ENCODE peak calls at places on chromosome 3, in eight cellular contexts. One of them, this sample, is unnamed.

GRCh38 chr3:146577662-146578061 is 27.5 kb downstream of the PLSCR5 start:
- DNase-seq in NB4: peak; percentile 52
- DNase-seq in stomach: no peak
- DNase-seq in IMR-90: peak; percentile 73
- DNase-seq in heart left ventricle: no peak
- DNase-seq in GM12891: no peak
- DNase-seq in A549: no peak
- DNase-seq in suprapubic skin: no peak
- DNase-seq in this sample: no peak

GRCh38 chr3:119360736-119361462 is 66.7 kb downstream of the ARHGAP31 start:
- DNase-seq in NB4: no peak
- DNase-seq in stomach: no peak
- DNase-seq in IMR-90: no peak
- DNase-seq in heart left ventricle: no peak
- DNase-seq in GM12891: no peak
- DNase-seq in A549: no peak
- DNase-seq in suprapubic skin: no peak
- DNase-seq in this sample: no peak

GRCh38 chr3:81170298-81170697 is 591.1 kb downstream of the GBE1 start:
- DNase-seq in NB4: no peak
- DNase-seq in stomach: no peak
- DNase-seq in IMR-90: no peak
- DNase-seq in heart left ventricle: no peak
- DNase-seq in GM12891: no peak
- DNase-seq in A549: no peak
- DNase-seq in suprapubic skin: no peak
- DNase-seq in this sample: no peak

GRCh38 chr3:137509354-137510045 is 254.6 kb upstream of the SOX14 start:
- DNase-seq in NB4: no peak
- DNase-seq in stomach: no peak
- DNase-seq in IMR-90: no peak
- DNase-seq in heart left ventricle: no peak
- DNase-seq in GM12891: no peak
- DNase-seq in A549: no peak
- DNase-seq in suprapubic skin: no peak
- DNase-seq in this sample: no peak

GRCh38 chr3:13400114-13400696 is 19.9 kb downstream of the NUP210 start:
- DNase-seq in NB4: no peak
- DNase-seq in stomach: no peak
- DNase-seq in IMR-90: no peak
- DNase-seq in heart left ventricle: no peak
- DNase-seq in GM12891: no peak
- DNase-seq in A549: no peak
- DNase-seq in suprapubic skin: no peak
- DNase-seq in this sample: no peak

GRCh38 chr3:128942161-128942952 is 51.5 kb downstream of the CFAP92 start:
- DNase-seq in NB4: no peak
- DNase-seq in stomach: no peak
- DNase-seq in IMR-90: no peak
- DNase-seq in heart left ventricle: no peak
- DNase-seq in GM12891: no peak
- DNase-seq in A549: no peak
- DNase-seq in suprapubic skin: peak; percentile 63
- DNase-seq in this sample: peak; percentile 82

GRCh38 chr3:131350506-131350905 is 31.1 kb upstream of the NUDT16 start:
- DNase-seq in NB4: no peak
- DNase-seq in stomach: no peak
- DNase-seq in IMR-90: peak; percentile 22
- DNase-seq in heart left ventricle: no peak
- DNase-seq in GM12891: no peak
- DNase-seq in A549: peak; percentile 14
- DNase-seq in suprapubic skin: no peak
- DNase-seq in this sample: no peak

GRCh38 chr3:114709102-114709501 is 415.3 kb downstream of the TIGIT start:
- DNase-seq in NB4: peak; percentile 13
- DNase-seq in stomach: no peak
- DNase-seq in IMR-90: peak; percentile 72
- DNase-seq in heart left ventricle: no peak
- DNase-seq in GM12891: no peak
- DNase-seq in A549: no peak
- DNase-seq in suprapubic skin: no peak
- DNase-seq in this sample: no peak

GRCh38 chr3:159139326-159139725 is 337.5 kb downstream of the MFSD1 start:
- DNase-seq in NB4: no peak
- DNase-seq in stomach: no peak
- DNase-seq in IMR-90: no peak
- DNase-seq in heart left ventricle: no peak
- DNase-seq in GM12891: no peak
- DNase-seq in A549: no peak
- DNase-seq in suprapubic skin: no peak
- DNase-seq in this sample: no peak

GRCh38 chr3:15768421-15769255 is 29.1 kb downstream of the ANKRD28 start:
- DNase-seq in NB4: peak; percentile 70
- DNase-seq in stomach: no peak
- DNase-seq in IMR-90: peak; percentile 97
- DNase-seq in heart left ventricle: no peak
- DNase-seq in GM12891: no peak
- DNase-seq in A549: peak; percentile 93
- DNase-seq in suprapubic skin: no peak
- DNase-seq in this sample: no peak

GRCh38 chr3:51796859-51797258 is 17.8 kb upstream of the IQCF6 start:
- DNase-seq in NB4: peak; percentile 37
- DNase-seq in stomach: no peak
- DNase-seq in IMR-90: no peak
- DNase-seq in heart left ventricle: no peak
- DNase-seq in GM12891: no peak
- DNase-seq in A549: no peak
- DNase-seq in suprapubic skin: no peak
- DNase-seq in this sample: no peak

GRCh38 chr3:46897031-46897430 is 19.5 kb downstream of the PTH1R start:
- DNase-seq in NB4: no peak
- DNase-seq in stomach: no peak
- DNase-seq in IMR-90: no peak
- DNase-seq in heart left ventricle: no peak
- DNase-seq in GM12891: no peak
- DNase-seq in A549: no peak
- DNase-seq in suprapubic skin: no peak
- DNase-seq in this sample: no peak

GRCh38 chr3:47227678-47228077 is 54.9 kb downstream of the KIF9 start:
- DNase-seq in NB4: peak; percentile 18
- DNase-seq in stomach: no peak
- DNase-seq in IMR-90: no peak
- DNase-seq in heart left ventricle: no peak
- DNase-seq in GM12891: no peak
- DNase-seq in A549: no peak
- DNase-seq in suprapubic skin: no peak
- DNase-seq in this sample: no peak

GRCh38 chr3:175670572-175670971 is 811.4 kb downstream of the NAALADL2 start:
- DNase-seq in NB4: no peak
- DNase-seq in stomach: no peak
- DNase-seq in IMR-90: peak; percentile 76
- DNase-seq in heart left ventricle: no peak
- DNase-seq in GM12891: no peak
- DNase-seq in A549: no peak
- DNase-seq in suprapubic skin: no peak
- DNase-seq in this sample: no peak

GRCh38 chr3:150379469-150379868 is 28.6 kb upstream of the TSC22D2 start:
- DNase-seq in NB4: no peak
- DNase-seq in stomach: no peak
- DNase-seq in IMR-90: no peak
- DNase-seq in heart left ventricle: no peak
- DNase-seq in GM12891: no peak
- DNase-seq in A549: no peak
- DNase-seq in suprapubic skin: no peak
- DNase-seq in this sample: no peak

GRCh38 chr3:160205606-160206005 is 19.6 kb upstream of the C3orf80 start:
- DNase-seq in NB4: no peak
- DNase-seq in stomach: no peak
- DNase-seq in IMR-90: no peak
- DNase-seq in heart left ventricle: no peak
- DNase-seq in GM12891: no peak
- DNase-seq in A549: no peak
- DNase-seq in suprapubic skin: no peak
- DNase-seq in this sample: no peak

GRCh38 chr3:124850633-124851032 is 36.5 kb downstream of the ITGB5 start:
- DNase-seq in NB4: no peak
- DNase-seq in stomach: no peak
- DNase-seq in IMR-90: peak; percentile 70
- DNase-seq in heart left ventricle: no peak
- DNase-seq in GM12891: no peak
- DNase-seq in A549: no peak
- DNase-seq in suprapubic skin: no peak
- DNase-seq in this sample: no peak

GRCh38 chr3:106457278-106458210 is 588.7 kb upstream of the CBLB start:
- DNase-seq in NB4: peak; percentile 56
- DNase-seq in stomach: no peak
- DNase-seq in IMR-90: peak; percentile 90
- DNase-seq in heart left ventricle: no peak
- DNase-seq in GM12891: peak; percentile 8
- DNase-seq in A549: peak; percentile 29
- DNase-seq in suprapubic skin: no peak
- DNase-seq in this sample: no peak

GRCh38 chr3:164479978-164480377 is 598.3 kb downstream of the SI start:
- DNase-seq in NB4: no peak
- DNase-seq in stomach: no peak
- DNase-seq in IMR-90: no peak
- DNase-seq in heart left ventricle: no peak
- DNase-seq in GM12891: no peak
- DNase-seq in A549: no peak
- DNase-seq in suprapubic skin: no peak
- DNase-seq in this sample: no peak

GRCh38 chr3:167728176-167728575 is 6.5 kb downstream of the PDCD10 start:
- DNase-seq in NB4: no peak
- DNase-seq in stomach: no peak
- DNase-seq in IMR-90: peak; percentile 84
- DNase-seq in heart left ventricle: no peak
- DNase-seq in GM12891: no peak
- DNase-seq in A549: peak; percentile 4
- DNase-seq in suprapubic skin: no peak
- DNase-seq in this sample: no peak

GRCh38 chr3:135964160-135964955 is 1.2 kb upstream of the PPP2R3A start:
- DNase-seq in NB4: no peak
- DNase-seq in stomach: no peak
- DNase-seq in IMR-90: no peak
- DNase-seq in heart left ventricle: no peak
- DNase-seq in GM12891: no peak
- DNase-seq in A549: no peak
- DNase-seq in suprapubic skin: no peak
- DNase-seq in this sample: no peak

GRCh38 chr3:135965129-135965505 is 411 bp upstream of the PPP2R3A start:
- DNase-seq in NB4: no peak
- DNase-seq in stomach: no peak
- DNase-seq in IMR-90: peak; percentile 26
- DNase-seq in heart left ventricle: no peak
- DNase-seq in GM12891: no peak
- DNase-seq in A549: no peak
- DNase-seq in suprapubic skin: no peak
- DNase-seq in this sample: no peak

GRCh38 chr3:135966875-135967274 is 1.3 kb downstream of the PPP2R3A start:
- DNase-seq in NB4: no peak
- DNase-seq in stomach: no peak
- DNase-seq in IMR-90: no peak
- DNase-seq in heart left ventricle: no peak
- DNase-seq in GM12891: no peak
- DNase-seq in A549: no peak
- DNase-seq in suprapubic skin: no peak
- DNase-seq in this sample: no peak

GRCh38 chr3:135966349-135966695 is 794 bp downstream of the PPP2R3A start:
- DNase-seq in NB4: no peak
- DNase-seq in stomach: no peak
- DNase-seq in IMR-90: no peak
- DNase-seq in heart left ventricle: peak; percentile 57
- DNase-seq in GM12891: no peak
- DNase-seq in A549: no peak
- DNase-seq in suprapubic skin: no peak
- DNase-seq in this sample: no peak

GRCh38 chr3:135965506-135966348 is at the start of gene PPP2R3A:
- DNase-seq in NB4: peak; percentile 53
- DNase-seq in stomach: peak; percentile 85
- DNase-seq in IMR-90: peak; percentile 80
- DNase-seq in heart left ventricle: peak; percentile 87
- DNase-seq in GM12891: peak; percentile 71
- DNase-seq in A549: peak; percentile 43
- DNase-seq in suprapubic skin: peak; percentile 88
- DNase-seq in this sample: peak; percentile 91
- TF ChIP-seq POLR2A in NB4: no peak
- TF ChIP-seq POLR2A in stomach: no peak
- TF ChIP-seq POLR2A in IMR-90: peak; percentile 78
- TF ChIP-seq POLR2A in heart left ventricle: no peak
- TF ChIP-seq POLR2A in GM12891: no peak
- TF ChIP-seq POLR2A in A549: no peak
- TF ChIP-seq POLR2A in suprapubic skin: peak; percentile 24
- TF ChIP-seq POLR2A in this sample: no peak

GRCh38 chr3:112519424-112520001 is 20.2 kb upstream of the BTLA start:
- DNase-seq in NB4: peak; percentile 71
- DNase-seq in stomach: no peak
- DNase-seq in IMR-90: peak; percentile 78
- DNase-seq in heart left ventricle: peak; percentile 22
- DNase-seq in GM12891: peak; percentile 18
- DNase-seq in A549: peak; percentile 50
- DNase-seq in suprapubic skin: no peak
- DNase-seq in this sample: no peak
- TF ChIP-seq POLR2A in NB4: no peak
- TF ChIP-seq POLR2A in stomach: no peak
- TF ChIP-seq POLR2A in IMR-90: no peak
- TF ChIP-seq POLR2A in heart left ventricle: no peak
- TF ChIP-seq POLR2A in GM12891: no peak
- TF ChIP-seq POLR2A in A549: no peak
- TF ChIP-seq POLR2A in suprapubic skin: no peak
- TF ChIP-seq POLR2A in this sample: no peak

GRCh38 chr3:2947536-2947935 is 162.6 kb downstream of the IL5RA start:
- DNase-seq in NB4: no peak
- DNase-seq in stomach: no peak
- DNase-seq in IMR-90: no peak
- DNase-seq in heart left ventricle: no peak
- DNase-seq in GM12891: no peak
- DNase-seq in A549: no peak
- DNase-seq in suprapubic skin: no peak
- DNase-seq in this sample: no peak

GRCh38 chr3:2950159-2950558 is 160.0 kb downstream of the IL5RA start:
- DNase-seq in NB4: no peak
- DNase-seq in stomach: no peak
- DNase-seq in IMR-90: no peak
- DNase-seq in heart left ventricle: no peak
- DNase-seq in GM12891: no peak
- DNase-seq in A549: no peak
- DNase-seq in suprapubic skin: no peak
- DNase-seq in this sample: no peak

GRCh38 chr3:2944628-2945027 is 165.5 kb downstream of the IL5RA start:
- DNase-seq in NB4: no peak
- DNase-seq in stomach: no peak
- DNase-seq in IMR-90: no peak
- DNase-seq in heart left ventricle: no peak
- DNase-seq in GM12891: peak; percentile 9
- DNase-seq in A549: no peak
- DNase-seq in suprapubic skin: no peak
- DNase-seq in this sample: no peak

GRCh38 chr3:2948882-2949281 is 161.3 kb downstream of the IL5RA start:
- DNase-seq in NB4: no peak
- DNase-seq in stomach: no peak
- DNase-seq in IMR-90: no peak
- DNase-seq in heart left ventricle: no peak
- DNase-seq in GM12891: no peak
- DNase-seq in A549: no peak
- DNase-seq in suprapubic skin: no peak
- DNase-seq in this sample: no peak
- TF ChIP-seq POLR2A in NB4: no peak
- TF ChIP-seq POLR2A in stomach: no peak
- TF ChIP-seq POLR2A in IMR-90: no peak
- TF ChIP-seq POLR2A in heart left ventricle: no peak
- TF ChIP-seq POLR2A in GM12891: no peak
- TF ChIP-seq POLR2A in A549: no peak
- TF ChIP-seq POLR2A in suprapubic skin: no peak
- TF ChIP-seq POLR2A in this sample: no peak

GRCh38 chr3:127597020-127597771 is 1.0 kb upstream of the MCM2 start:
- DNase-seq in NB4: peak; percentile 78
- DNase-seq in stomach: no peak
- DNase-seq in IMR-90: no peak
- DNase-seq in heart left ventricle: no peak
- DNase-seq in GM12891: no peak
- DNase-seq in A549: no peak
- DNase-seq in suprapubic skin: no peak
- DNase-seq in this sample: no peak
- TF ChIP-seq POLR2A in NB4: peak; percentile 18
- TF ChIP-seq POLR2A in stomach: no peak
- TF ChIP-seq POLR2A in IMR-90: no peak
- TF ChIP-seq POLR2A in heart left ventricle: no peak
- TF ChIP-seq POLR2A in GM12891: no peak
- TF ChIP-seq POLR2A in A549: no peak
- TF ChIP-seq POLR2A in suprapubic skin: no peak
- TF ChIP-seq POLR2A in this sample: no peak